ENCODE peak calls at places on chromosomes 2 and 18, in five cellular contexts. One of them, this sample, is unnamed.

GRCh38 chr2:29223851-29224692 is 108.9 kb downstream of the CLIP4 start:
- DNase-seq in HepG2: no peak
- DNase-seq in HCT116: no peak
- DNase-seq in K562: peak; percentile 7
- DNase-seq in SK-N-SH: peak; percentile 73
- DNase-seq in this sample: no peak

GRCh38 chr2:67130526-67131309 is 266.4 kb upstream of the ETAA1 start:
- DNase-seq in SK-N-SH: no peak
- DNase-seq in K562: no peak
- DNase-seq in HepG2: no peak
- DNase-seq in HCT116: no peak
- DNase-seq in this sample: no peak

GRCh38 chr2:7703048-7703447 is 785.8 kb downstream of the RNF144A start:
- DNase-seq in SK-N-SH: no peak
- DNase-seq in K562: no peak
- DNase-seq in HepG2: no peak
- DNase-seq in HCT116: no peak
- DNase-seq in this sample: no peak

GRCh38 chr18:23307567-23308295 is 145.4 kb upstream of the RIOK3 start:
- DNase-seq in SK-N-SH: no peak
- DNase-seq in HCT116: peak; percentile 16
- DNase-seq in K562: no peak
- DNase-seq in HepG2: no peak
- DNase-seq in this sample: no peak

GRCh38 chr2:145007673-145008263 is 487.8 kb upstream of the ZEB2 start:
- DNase-seq in HCT116: no peak
- DNase-seq in HepG2: no peak
- DNase-seq in SK-N-SH: no peak
- DNase-seq in K562: no peak
- DNase-seq in this sample: no peak

GRCh38 chr2:110858135-110858737 is 125.9 kb downstream of the ACOXL start:
- DNase-seq in SK-N-SH: no peak
- DNase-seq in HCT116: no peak
- DNase-seq in K562: no peak
- DNase-seq in HepG2: no peak
- DNase-seq in this sample: no peak

GRCh38 chr2:182649316-182649715 is 66.7 kb upstream of the DNAJC10 start:
- DNase-seq in HepG2: peak; percentile 57
- DNase-seq in HCT116: peak; percentile 21
- DNase-seq in SK-N-SH: peak; percentile 38
- DNase-seq in K562: peak; percentile 55
- DNase-seq in this sample: no peak

GRCh38 chr18:80109676-80110078 is 615 bp downstream of the ADNP2 start:
- DNase-seq in SK-N-SH: peak; percentile 87
- DNase-seq in HepG2: no peak
- DNase-seq in K562: peak; percentile 35
- DNase-seq in HCT116: no peak
- DNase-seq in this sample: peak; percentile 24

GRCh38 chr2:75513616-75514170 is 47.0 kb downstream of the EVA1A start:
- DNase-seq in K562: no peak
- DNase-seq in HCT116: no peak
- DNase-seq in HepG2: no peak
- DNase-seq in SK-N-SH: no peak
- DNase-seq in this sample: no peak

GRCh38 chr2:240567137-240567871 is 980 bp upstream of the RNPEPL1 start:
- DNase-seq in HCT116: no peak
- DNase-seq in HepG2: no peak
- DNase-seq in K562: peak; percentile 34
- DNase-seq in SK-N-SH: peak; percentile 41
- DNase-seq in this sample: no peak

GRCh38 chr18:69898241-69898861 is 49.3 kb downstream of the CD226 start:
- DNase-seq in SK-N-SH: no peak
- DNase-seq in K562: no peak
- DNase-seq in HepG2: peak; percentile 18
- DNase-seq in HCT116: no peak
- DNase-seq in this sample: no peak

GRCh38 chr2:8566788-8567468 is 114.9 kb upstream of the ID2 start:
- DNase-seq in K562: no peak
- DNase-seq in SK-N-SH: no peak
- DNase-seq in HCT116: no peak
- DNase-seq in HepG2: no peak
- DNase-seq in this sample: no peak

GRCh38 chr18:13301691-13302469 is 83.3 kb downstream of the LDLRAD4 start:
- DNase-seq in K562: no peak
- DNase-seq in HCT116: no peak
- DNase-seq in HepG2: no peak
- DNase-seq in SK-N-SH: no peak
- DNase-seq in this sample: no peak

GRCh38 chr2:162925595-162925994 is 87.0 kb upstream of the KCNH7 start:
- DNase-seq in HCT116: no peak
- DNase-seq in SK-N-SH: no peak
- DNase-seq in K562: no peak
- DNase-seq in HepG2: no peak
- DNase-seq in this sample: no peak

GRCh38 chr2:41791523-41791922 is 256.3 kb upstream of the PKDCC start:
- DNase-seq in K562: peak; percentile 20
- DNase-seq in SK-N-SH: no peak
- DNase-seq in HCT116: no peak
- DNase-seq in HepG2: peak; percentile 20
- DNase-seq in this sample: peak; percentile 26

GRCh38 chr2:28321426-28321825 is 71.2 kb upstream of the FOSL2 start:
- DNase-seq in HCT116: no peak
- DNase-seq in SK-N-SH: no peak
- DNase-seq in HepG2: no peak
- DNase-seq in K562: no peak
- DNase-seq in this sample: no peak

GRCh38 chr2:167212054-167212648 is 323.9 kb downstream of the XIRP2 start:
- DNase-seq in SK-N-SH: peak; percentile 51
- DNase-seq in K562: peak; percentile 21
- DNase-seq in HCT116: peak; percentile 10
- DNase-seq in HepG2: peak; percentile 50
- DNase-seq in this sample: no peak

GRCh38 chr2:9345343-9345742 is 78.0 kb downstream of the ITGB1BP1 start:
- DNase-seq in K562: no peak
- DNase-seq in HepG2: no peak
- DNase-seq in HCT116: no peak
- DNase-seq in SK-N-SH: no peak
- DNase-seq in this sample: no peak

GRCh38 chr2:8543412-8544167 is 138.3 kb upstream of the ID2 start:
- DNase-seq in HCT116: no peak
- DNase-seq in SK-N-SH: peak; percentile 88
- DNase-seq in K562: no peak
- DNase-seq in HepG2: no peak
- DNase-seq in this sample: no peak

GRCh38 chr18:26617151-26617554 is 68.8 kb upstream of the KCTD1 start:
- DNase-seq in SK-N-SH: no peak
- DNase-seq in HepG2: peak; percentile 25
- DNase-seq in K562: no peak
- DNase-seq in HCT116: peak; percentile 47
- DNase-seq in this sample: peak; percentile 69

GRCh38 chr18:6781846-6782245 is 52.3 kb downstream of the ARHGAP28 start:
- DNase-seq in K562: no peak
- DNase-seq in SK-N-SH: peak; percentile 64
- DNase-seq in HCT116: no peak
- DNase-seq in HepG2: no peak
- DNase-seq in this sample: no peak

GRCh38 chr2:36458106-36458505 is 102.5 kb downstream of the CRIM1 start:
- DNase-seq in HCT116: no peak
- DNase-seq in HepG2: no peak
- DNase-seq in SK-N-SH: no peak
- DNase-seq in K562: no peak
- DNase-seq in this sample: no peak

GRCh38 chr2:167966937-167967913 is 280.2 kb downstream of the STK39 start:
- DNase-seq in SK-N-SH: no peak
- DNase-seq in HepG2: no peak
- DNase-seq in HCT116: no peak
- DNase-seq in K562: no peak
- DNase-seq in this sample: no peak

GRCh38 chr2:69083126-69083733 is 70.3 kb downstream of the ANTXR1 start:
- DNase-seq in SK-N-SH: no peak
- DNase-seq in K562: no peak
- DNase-seq in HepG2: peak; percentile 24
- DNase-seq in HCT116: no peak
- DNase-seq in this sample: no peak

GRCh38 chr2:62475172-62476011 is 30.6 kb downstream of the TMEM17 start:
- DNase-seq in HepG2: no peak
- DNase-seq in HCT116: no peak
- DNase-seq in SK-N-SH: peak; percentile 76
- DNase-seq in K562: no peak
- DNase-seq in this sample: peak; percentile 35

GRCh38 chr2:33509908-33510588 is 33.6 kb downstream of the RASGRP3 start:
- DNase-seq in SK-N-SH: no peak
- DNase-seq in HepG2: no peak
- DNase-seq in K562: no peak
- DNase-seq in HCT116: no peak
- DNase-seq in this sample: no peak

GRCh38 chr18:23259701-23260661 is 124.7 kb downstream of the CABLES1 start:
- DNase-seq in HCT116: no peak
- DNase-seq in K562: peak; percentile 78
- DNase-seq in HepG2: peak; percentile 56
- DNase-seq in SK-N-SH: peak; percentile 80
- DNase-seq in this sample: peak; percentile 89

GRCh38 chr2:176151199-176152099 is at the start of gene HOXD4:
- DNase-seq in HCT116: no peak
- DNase-seq in HepG2: no peak
- DNase-seq in SK-N-SH: no peak
- DNase-seq in K562: no peak
- DNase-seq in this sample: no peak

GRCh38 chr2:17930773-17931172 is 52.3 kb downstream of the KCNS3 start:
- DNase-seq in HCT116: no peak
- DNase-seq in SK-N-SH: no peak
- DNase-seq in HepG2: no peak
- DNase-seq in K562: no peak
- DNase-seq in this sample: no peak

GRCh38 chr2:154855113-154855512 is 156.6 kb downstream of the KCNJ3 start:
- DNase-seq in K562: no peak
- DNase-seq in HCT116: no peak
- DNase-seq in SK-N-SH: no peak
- DNase-seq in HepG2: no peak
- DNase-seq in this sample: peak; percentile 33

DNA sequence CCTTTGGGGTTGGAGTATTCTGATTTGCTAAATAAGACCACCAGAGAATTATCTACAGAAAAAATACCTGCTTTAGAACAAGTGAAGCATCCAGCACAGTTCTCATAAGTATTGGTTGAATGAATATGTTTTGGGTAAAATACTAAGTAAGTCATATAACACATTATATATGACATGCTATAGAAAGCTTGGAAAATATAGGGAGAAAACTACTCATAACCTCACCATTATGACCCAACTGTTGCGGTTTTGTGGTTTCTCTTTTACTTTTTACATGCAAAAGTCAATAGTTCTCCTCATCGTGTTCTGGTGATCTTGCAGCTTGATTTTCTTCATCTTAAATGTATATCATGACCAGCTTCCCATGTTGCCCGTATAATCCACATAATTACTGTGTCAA is 66.2 kb downstream of the DIPK1C start:
- DNase-seq in HepG2: no peak
- DNase-seq in K562: no peak
- DNase-seq in SK-N-SH: no peak
- DNase-seq in HCT116: no peak
- DNase-seq in this sample: no peak
- TF ChIP-seq JUND in HepG2: no peak
- TF ChIP-seq JUND in K562: no peak
- TF ChIP-seq JUND in SK-N-SH: no peak
- TF ChIP-seq JUND in HCT116: no peak
- TF ChIP-seq JUND in this sample: no peak

GRCh38 chr2:64699712-64700111 is 46.0 kb upstream of the SERTAD2 start:
- DNase-seq in HepG2: no peak
- DNase-seq in HCT116: no peak
- DNase-seq in K562: peak; percentile 19
- DNase-seq in SK-N-SH: no peak
- DNase-seq in this sample: no peak

GRCh38 chr2:64700133-64700809 is 46.6 kb upstream of the SERTAD2 start:
- DNase-seq in K562: no peak
- DNase-seq in SK-N-SH: no peak
- DNase-seq in HCT116: no peak
- DNase-seq in HepG2: no peak
- DNase-seq in this sample: no peak

GRCh38 chr2:64698068-64698645 is 44.4 kb upstream of the SERTAD2 start:
- DNase-seq in HCT116: no peak
- DNase-seq in K562: no peak
- DNase-seq in SK-N-SH: no peak
- DNase-seq in HepG2: no peak
- DNase-seq in this sample: no peak

GRCh38 chr2:64697286-64698023 is 43.7 kb upstream of the SERTAD2 start:
- DNase-seq in HepG2: no peak
- DNase-seq in K562: no peak
- DNase-seq in SK-N-SH: no peak
- DNase-seq in HCT116: no peak
- DNase-seq in this sample: no peak

DNA sequence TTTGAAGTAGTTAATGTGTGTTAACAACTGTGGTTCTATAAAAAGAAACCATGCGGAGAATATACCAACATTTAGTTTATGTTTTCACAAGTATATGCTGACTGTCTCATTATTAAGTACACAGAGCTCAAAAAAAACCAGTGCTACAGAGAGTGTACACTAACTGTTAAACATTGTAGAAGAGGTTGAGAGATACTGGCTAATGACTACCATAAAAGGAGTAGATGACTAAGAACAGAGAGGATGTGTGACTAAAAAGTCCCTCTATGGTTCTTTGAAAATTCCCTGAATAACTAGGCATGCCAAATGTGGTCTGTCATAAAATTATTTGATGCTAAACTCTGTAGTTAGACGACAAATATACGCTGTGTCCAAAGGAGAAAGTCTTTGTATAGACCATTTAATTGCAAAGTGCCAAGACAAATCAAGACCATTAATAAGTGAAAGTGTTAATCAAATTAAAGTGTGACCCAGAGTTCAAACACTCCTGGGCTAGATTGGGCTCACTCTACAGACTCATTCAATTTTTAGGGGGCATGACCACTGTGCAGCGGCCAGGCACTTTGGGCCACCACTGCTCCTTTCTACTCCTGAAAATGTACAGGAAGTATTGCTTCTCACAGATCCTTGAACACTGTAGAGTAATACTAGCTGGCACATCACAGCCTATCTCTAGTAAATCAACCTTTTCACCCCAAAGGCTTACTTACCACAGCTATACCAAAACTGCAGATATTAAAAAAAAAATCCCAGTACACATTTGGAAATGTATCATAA is 45.1 kb upstream of the SERTAD2 start:
- DNase-seq in HepG2: peak; percentile 72
- DNase-seq in K562: no peak
- DNase-seq in SK-N-SH: no peak
- DNase-seq in HCT116: peak; percentile 24
- DNase-seq in this sample: no peak
- TF ChIP-seq JUND in HepG2: no peak
- TF ChIP-seq JUND in K562: no peak
- TF ChIP-seq JUND in SK-N-SH: peak; percentile 63
- TF ChIP-seq JUND in HCT116: peak; percentile 29
- TF ChIP-seq JUND in this sample: no peak

GRCh38 chr2:135144343-135144742 is 92.3 kb downstream of the RAB3GAP1 start:
- DNase-seq in SK-N-SH: no peak
- DNase-seq in HepG2: no peak
- DNase-seq in K562: no peak
- DNase-seq in HCT116: no peak
- DNase-seq in this sample: no peak
- TF ChIP-seq JUND in SK-N-SH: no peak
- TF ChIP-seq JUND in HepG2: no peak
- TF ChIP-seq JUND in K562: no peak
- TF ChIP-seq JUND in HCT116: no peak
- TF ChIP-seq JUND in this sample: no peak

GRCh38 chr2:119485336-119486110 is 38.8 kb downstream of the SCTR start:
- DNase-seq in K562: no peak
- DNase-seq in HepG2: no peak
- DNase-seq in SK-N-SH: peak; percentile 65
- DNase-seq in HCT116: no peak
- DNase-seq in this sample: no peak
- TF ChIP-seq JUND in K562: no peak
- TF ChIP-seq JUND in HepG2: no peak
- TF ChIP-seq JUND in SK-N-SH: no peak
- TF ChIP-seq JUND in HCT116: no peak
- TF ChIP-seq JUND in this sample: no peak

This sample was measured in T47D.